ENCODE peak calls at places on chromosomes 11 and 22, in seven cellular contexts. M is astrocyte of the cerebellum; O is CD8-positive, alpha-beta T cell; I is PC-9; R is skeletal muscle cell; D is left ventricle myocardium inferior; Z is H1. Q is an unnamed sample.

GRCh38 chr11:57363681-57364080 is 17.3 kb downstream of the PRG3 start:
- DNase-seq in I (no peak), R (no peak), D (no peak), M (no peak), O (no peak), Z (no peak), Q (no peak)

GRCh38 chr11:1881442-1882264 is 10.0 kb downstream of the PRR33 start:
- DNase-seq in D (peak; percentile 79), Z (no peak), I (no peak), R (no peak), M (no peak), O (peak; percentile 50), Q (no peak)

GRCh38 chr11:35629914-35630313 is 11.7 kb downstream of the FJX1 start:
- DNase-seq in I (peak; percentile 98), M (peak; percentile 93), R (peak; percentile 98), O (no peak), Z (no peak), D (no peak), Q (peak; percentile 92)

GRCh38 chr11:33804471-33804870 is 30.2 kb upstream of the FBXO3 start:
- DNase-seq in Z (no peak), O (no peak), D (no peak), M (no peak), R (no peak), I (no peak), Q (no peak)

GRCh38 chr22:40176921-40177737 is 596 bp upstream of the TNRC6B start:
- DNase-seq in D (peak; percentile 18), M (no peak), O (peak; percentile 71), I (peak; percentile 74), Z (peak; percentile 77), R (no peak), Q (no peak)

GRCh38 chr11:63887600-63887999 is 29.4 kb downstream of the RCOR2 start:
- DNase-seq in R (no peak), M (no peak), I (no peak), Z (no peak), D (no peak), O (no peak), Q (no peak)

GRCh38 chr11:65410936-65411680 is 11.5 kb upstream of the NEAT1 start:
- DNase-seq in I (no peak), M (no peak), R (no peak), Z (no peak), D (peak; percentile 12), O (no peak), Q (no peak)

GRCh38 chr11:129435499-129436245 is 60.0 kb downstream of the BARX2 start:
- DNase-seq in R (no peak), I (peak; percentile 65), M (no peak), O (no peak), Z (no peak), D (no peak), Q (no peak)

GRCh38 chr11:2300936-2301630 is 635 bp downstream of the C11orf21 start:
- DNase-seq in Z (no peak), R (no peak), I (no peak), D (no peak), O (peak; percentile 63), M (no peak), Q (no peak)

GRCh38 chr11:32902089-32902665 is 9.6 kb downstream of the QSER1 start:
- DNase-seq in R (no peak), I (no peak), D (no peak), O (no peak), Z (peak; percentile 38), M (no peak), Q (no peak)

GRCh38 chr22:47965066-47965465 is 1202.6 kb downstream of the TBC1D22A start:
- DNase-seq in Z (no peak), O (no peak), R (no peak), I (no peak), M (no peak), D (no peak), Q (no peak)

GRCh38 chr11:133810179-133810550 is 35.1 kb downstream of the SPATA19 start:
- DNase-seq in R (no peak), D (no peak), I (no peak), O (no peak), M (no peak), Z (no peak), Q (no peak)

GRCh38 chr22:36660931-36661330 is 42.6 kb downstream of the CACNG2 start:
- DNase-seq in Z (no peak), D (no peak), O (no peak), M (no peak), I (no peak), R (no peak), Q (no peak)

GRCh38 chr11:127713226-127713625 is 712.7 kb upstream of the KIRREL3 start:
- DNase-seq in R (no peak), D (no peak), I (no peak), O (no peak), Z (no peak), M (no peak), Q (no peak)

GRCh38 chr22:36238348-36239149 is 778 bp downstream of the APOL2 start:
- DNase-seq in M (no peak), Z (no peak), I (no peak), R (no peak), D (no peak), O (no peak), Q (no peak)

GRCh38 chr11:57523419-57523818 is 7.1 kb downstream of the TIMM10 start:
- DNase-seq in Z (no peak), D (no peak), O (no peak), M (no peak), R (no peak), I (no peak), Q (no peak)

DNA sequence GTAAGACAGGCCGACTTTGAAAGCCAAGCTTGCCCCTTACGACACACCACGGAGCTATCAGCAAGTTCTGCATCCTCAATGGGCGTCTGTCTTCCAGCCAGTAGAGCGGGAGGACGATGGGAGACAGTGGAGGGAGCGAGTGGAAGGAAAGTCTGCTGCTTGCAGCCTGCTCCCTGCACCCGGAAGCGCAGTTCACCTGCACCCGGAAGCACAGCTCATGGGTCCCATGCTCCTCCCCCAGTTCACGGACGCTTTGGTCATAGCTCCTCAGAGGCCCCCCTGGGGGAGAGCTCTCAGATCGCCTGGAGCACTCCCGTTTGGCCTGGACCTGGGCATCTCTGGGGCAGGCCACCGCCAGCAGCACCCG is 51.3 kb downstream of the FBLN1 start:
- DNase-seq in R (no peak), Z (no peak), O (no peak), I (no peak), D (no peak), M (no peak), Q (no peak)
- H3K4me3 ChIP-seq in R (no peak overlapping the region), Z (no peak overlapping the region), O (no peak overlapping the region), I (no peak overlapping the region), D (no peak overlapping the region), M (no peak overlapping the region), Q (no peak overlapping the region)

DNA sequence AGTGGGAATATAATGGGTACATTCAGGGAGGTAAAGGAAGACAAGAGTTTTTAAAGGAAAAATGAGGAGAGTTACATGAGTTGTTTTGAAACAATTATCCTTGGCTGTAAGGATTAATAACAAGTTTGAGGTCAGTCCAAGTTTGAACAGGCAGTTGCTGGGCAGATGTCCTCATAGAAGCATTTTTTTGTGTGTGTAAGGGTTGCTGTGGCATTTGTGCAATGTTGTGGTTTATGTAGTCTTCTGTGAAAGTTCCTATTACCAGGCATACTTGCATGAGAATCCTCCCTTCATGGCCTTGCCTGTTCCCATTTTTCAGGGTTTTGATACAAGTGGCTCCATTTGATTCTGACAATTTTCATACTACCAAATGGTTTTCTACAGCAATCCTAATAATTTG is 400.2 kb downstream of the KCNA4 start:
- DNase-seq in O (no peak), M (peak; percentile 53), Z (no peak), I (no peak), D (no peak), R (peak; percentile 53), Q (no peak)
- H3K4me3 ChIP-seq in O (no peak overlapping the region), M (no peak overlapping the region), Z (no peak overlapping the region), I (no peak overlapping the region), D (no peak overlapping the region), R (no peak overlapping the region), Q (no peak overlapping the region)

GRCh38 chr11:47518212-47518959 is 34.5 kb downstream of the CELF1 start:
- DNase-seq in R (no peak), O (no peak), I (no peak), M (no peak), Z (no peak), D (no peak), Q (no peak)

GRCh38 chr11:47523491-47524199 is 29.3 kb downstream of the CELF1 start:
- DNase-seq in Z (no peak), R (peak; percentile 62), D (no peak), M (peak; percentile 54), I (peak; percentile 44), O (no peak), Q (peak; percentile 81)

GRCh38 chr11:47527186-47527585 is 25.7 kb downstream of the CELF1 start:
- DNase-seq in I (no peak), O (no peak), M (no peak), D (no peak), Z (no peak), R (no peak), Q (no peak)

GRCh38 chr11:47524200-47524874 is 28.6 kb downstream of the CELF1 start:
- DNase-seq in M (no peak), Z (no peak), D (peak; percentile 37), R (no peak), O (no peak), I (no peak), Q (no peak)
- H3K4me3 ChIP-seq in M (peak overlapping the region; percentile 4), Z (no peak overlapping the region), D (peak overlapping the region; percentile 56), R (no peak overlapping the region), O (no peak overlapping the region), I (no peak overlapping the region), Q (no peak overlapping the region)

GRCh38 chr11:61954106-61955030 is 4.2 kb downstream of the BEST1 start:
- DNase-seq in I (no peak), O (peak; percentile 41), D (no peak), R (no peak), M (no peak), Z (peak; percentile 53), Q (no peak)

GRCh38 chr11:61955416-61956135 is 5.4 kb downstream of the BEST1 start:
- DNase-seq in D (no peak), O (peak; percentile 55), R (no peak), I (no peak), Z (peak; percentile 93), M (no peak), Q (no peak)

GRCh38 chr11:61957028-61957770 is 7.0 kb downstream of the BEST1 start:
- DNase-seq in O (no peak), I (no peak), M (no peak), Z (peak; percentile 30), D (no peak), R (no peak), Q (no peak)

GRCh38 chr11:61955031-61955415 is 4.9 kb downstream of the BEST1 start:
- DNase-seq in I (peak; percentile 55), R (peak; percentile 74), Z (no peak), D (peak; percentile 70), O (peak; percentile 43), M (no peak), Q (no peak)

DNA sequence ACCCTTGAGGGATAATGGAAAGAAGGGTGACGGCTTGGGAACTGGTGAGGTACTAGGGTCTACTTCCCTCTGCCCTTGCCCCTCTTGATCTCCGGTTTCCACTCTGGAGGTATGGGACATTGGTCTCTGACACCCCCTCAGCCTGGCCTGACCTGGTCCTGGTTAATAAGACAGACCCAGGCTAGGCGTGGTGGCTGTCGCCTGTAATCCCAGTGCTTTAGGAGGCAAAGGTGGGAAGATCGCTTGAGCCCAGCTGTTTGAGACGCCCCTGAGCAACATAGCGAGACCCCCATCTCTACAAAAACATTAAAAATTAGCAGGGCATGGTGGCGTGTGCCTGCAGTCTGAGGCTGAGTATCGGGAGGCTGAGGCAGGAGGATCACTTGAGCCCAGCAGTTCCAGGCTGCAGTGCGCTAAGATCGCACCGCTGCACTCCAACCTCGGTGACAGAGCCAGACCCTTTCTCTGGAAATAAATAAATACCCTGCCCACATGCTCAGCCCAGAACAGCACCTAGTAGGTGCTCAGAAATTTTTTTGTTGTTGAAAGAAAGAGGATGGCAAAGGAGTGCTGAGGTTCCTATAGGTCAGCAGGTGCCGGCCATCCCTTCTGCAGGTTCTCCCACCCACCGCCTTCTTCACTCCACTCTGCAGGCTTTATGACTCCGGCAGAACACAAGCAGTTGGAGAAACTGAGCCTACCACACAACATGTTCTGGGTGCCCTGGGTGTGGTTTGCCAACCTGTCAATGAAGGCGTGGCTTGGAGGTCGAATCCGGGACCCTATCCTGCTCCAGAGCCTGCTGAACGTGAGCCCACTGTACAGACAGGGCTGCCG is 6.3 kb downstream of the BEST1 start:
- DNase-seq in D (no peak), M (no peak), O (peak; percentile 27), Z (peak; percentile 43), I (no peak), R (no peak), Q (no peak)
- H3K4me3 ChIP-seq in D (peak overlapping the region; percentile 63), M (no peak overlapping the region), O (no peak overlapping the region), Z (peak overlapping the region; percentile 54), I (no peak overlapping the region), R (peak overlapping the region; percentile 43), Q (no peak overlapping the region)

Q was measured in Panc1.